ENCODE peak calls at places on chromosomes 16 and 17, in six cellular contexts. G is kidney, I is heart right ventricle, S is lower lobe of right lung, D is lung, V is AG09309. P is an unnamed sample.

GRCh38 chr16:66894948-66895696 is 14.8 kb downstream of the PDP2 start:
- DNase-seq in D (peak), S (peak), V (no peak), G (peak), I (peak), P (no peak)

GRCh38 chr17:82429824-82430223 is 11.4 kb upstream of the OGFOD3 start:
- DNase-seq in S (no peak), V (no peak), D (no peak), I (no peak), G (peak), P (no peak)

GRCh38 chr17:17712268-17712924 is 31.1 kb downstream of the RAI1 start:
- DNase-seq in D (no peak), S (no peak), I (no peak), V (peak), G (no peak), P (no peak)

GRCh38 chr17:38536661-38537060 is 69.1 kb downstream of the SRCIN1 start:
- DNase-seq in S (no peak), G (no peak), V (no peak), I (no peak), D (no peak), P (no peak)

GRCh38 chr16:89383095-89384003 is 107.0 kb downstream of the ANKRD11 start:
- DNase-seq in D (peak), V (no peak), G (peak), S (peak), I (no peak), P (no peak)

GRCh38 chr16:78045865-78046581 is 23.7 kb downstream of the CLEC3A start:
- DNase-seq in S (peak), V (no peak), G (peak), I (peak), D (peak), P (no peak)

GRCh38 chr17:41492771-41493170 is 3.1 kb upstream of the KRT36 start:
- DNase-seq in S (no peak), D (no peak), I (peak), G (no peak), V (no peak), P (no peak)

GRCh38 chr17:7634384-7634783 is 4.4 kb downstream of the SHBG start:
- DNase-seq in D (no peak), S (no peak), I (peak), G (peak), V (no peak), P (peak)

GRCh38 chr17:50240876-50241275 is 33.4 kb upstream of the TMEM92 start:
- DNase-seq in S (no peak), V (no peak), G (no peak), I (no peak), D (no peak), P (no peak)

GRCh38 chr17:538096-538973 is 176.3 kb downstream of the VPS53 start:
- DNase-seq in V (peak), D (no peak), I (no peak), S (no peak), G (no peak), P (no peak)

GRCh38 chr17:13114601-13115024 is 96.8 kb upstream of the ELAC2 start:
- DNase-seq in V (peak), S (no peak), G (no peak), I (peak), D (no peak), P (peak)

GRCh38 chr17:19958023-19958422 is 19.6 kb downstream of the AKAP10 start:
- DNase-seq in D (no peak), V (peak), G (no peak), S (no peak), I (no peak), P (no peak)

GRCh38 chr17:49193513-49194296 is 16.7 kb downstream of the GNGT2 start:
- DNase-seq in G (peak), V (no peak), I (peak), D (peak), S (peak), P (peak)

GRCh38 chr17:21174186-21174585 is 39.8 kb downstream of the TMEM11 start:
- DNase-seq in G (no peak), I (no peak), S (no peak), D (peak), V (no peak), P (no peak)

GRCh38 chr17:82940226-82941020 is 100.6 kb upstream of the ZNF750 start:
- DNase-seq in S (peak), D (no peak), G (peak), I (peak), V (no peak), P (no peak)

GRCh38 chr17:78318843-78319242 is 41.0 kb downstream of the SOCS3 start:
- DNase-seq in I (no peak), S (no peak), G (no peak), D (no peak), V (no peak), P (no peak)

GRCh38 chr16:57185446-57185944 is 344 bp downstream of the PSME3IP1 start:
- DNase-seq in G (peak), V (no peak), I (peak), D (peak), S (peak), P (no peak)

GRCh38 chr17:6913608-6914443 is 82.0 kb upstream of the ALOX12 start:
- DNase-seq in D (peak), I (peak), V (no peak), G (peak), S (peak), P (peak)

GRCh38 chr17:61878984-61879612 is 15.8 kb upstream of the BRIP1 start:
- DNase-seq in S (no peak), V (no peak), D (no peak), G (no peak), I (no peak), P (no peak)

GRCh38 chr17:74713199-74713755 is 554 bp upstream of the CD300LF start:
- DNase-seq in D (no peak), I (no peak), S (no peak), G (peak), V (no peak), P (no peak)

GRCh38 chr16:11190585-11191565 is 65.1 kb downstream of the SOCS1 start:
- DNase-seq in D (no peak), V (no peak), S (no peak), I (no peak), G (no peak), P (no peak)

GRCh38 chr16:86381491-86381890 is 128.8 kb upstream of the FOXF1 start:
- DNase-seq in G (no peak), I (no peak), V (no peak), S (no peak), D (no peak), P (no peak)

DNA sequence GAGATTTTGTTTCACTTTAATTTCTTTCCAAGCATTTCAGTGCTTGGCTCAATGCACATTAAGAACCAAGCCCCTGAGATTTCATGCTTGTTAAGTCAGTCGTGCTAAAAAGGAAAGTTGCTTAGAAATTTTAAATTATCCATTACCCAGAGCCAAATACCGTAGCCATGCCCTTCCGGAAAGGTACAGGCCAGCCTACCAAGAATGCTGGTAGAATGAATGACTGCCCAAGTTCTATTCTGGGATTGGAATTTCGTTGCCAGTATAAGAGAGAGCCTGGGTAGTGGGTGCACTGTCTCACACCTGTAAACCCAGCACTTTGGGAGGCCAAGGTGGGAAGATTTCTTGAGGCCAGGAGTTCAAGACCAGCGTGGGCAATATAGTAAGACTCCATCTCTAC is 194.0 kb downstream of the KATNIP start:
- DNase-seq in G (no peak), D (no peak), S (no peak), V (no peak), I (no peak), P (no peak)
- TF ChIP-seq CTCF in G (no peak), D (no peak), S (no peak), V (no peak), I (no peak), P (no peak)

GRCh38 chr17:28346746-28347246 is 10.5 kb downstream of the POLDIP2 start:
- DNase-seq in S (no peak), I (no peak), D (no peak), G (no peak), V (no peak), P (no peak)
- TF ChIP-seq CTCF in S (peak), I (no peak), D (no peak), G (peak), V (peak), P (peak)

GRCh38 chr17:28675980-28676379 is 14.0 kb downstream of the SUPT6H start:
- DNase-seq in G (no peak), I (no peak), S (no peak), D (no peak), V (no peak), P (no peak)
- TF ChIP-seq CTCF in G (peak), I (no peak), S (no peak), D (no peak), V (peak), P (peak)

GRCh38 chr16:46687486-46687885 is 1.5 kb downstream of the VPS35 start:
- DNase-seq in G (no peak), D (no peak), S (no peak), I (no peak), V (no peak), P (no peak)

GRCh38 chr16:46689492-46690280 is at the start of gene ORC6:
- DNase-seq in G (peak), I (peak), D (peak), S (peak), V (peak), P (peak)

GRCh38 chr16:46688657-46689491 is at the start of gene VPS35:
- DNase-seq in S (peak), G (peak), V (peak), D (peak), I (peak), P (peak)

GRCh38 chr16:46686815-46687473 is 2.0 kb downstream of the VPS35 start:
- DNase-seq in S (no peak), V (no peak), D (no peak), G (no peak), I (no peak), P (no peak)

GRCh38 chr16:46688101-46688656 is 799 bp downstream of the VPS35 start:
- DNase-seq in D (peak), G (no peak), V (no peak), I (no peak), S (peak), P (no peak)
- TF ChIP-seq CTCF in D (no peak), G (no peak), V (no peak), I (no peak), S (no peak), P (peak)

GRCh38 chr16:84080813-84081212 is 35.9 kb downstream of the MBTPS1 start:
- DNase-seq in D (no peak), V (no peak), S (no peak), G (no peak), I (no peak), P (no peak)
- TF ChIP-seq CTCF in D (no peak), V (no peak), S (no peak), G (no peak), I (no peak), P (no peak)

DNA sequence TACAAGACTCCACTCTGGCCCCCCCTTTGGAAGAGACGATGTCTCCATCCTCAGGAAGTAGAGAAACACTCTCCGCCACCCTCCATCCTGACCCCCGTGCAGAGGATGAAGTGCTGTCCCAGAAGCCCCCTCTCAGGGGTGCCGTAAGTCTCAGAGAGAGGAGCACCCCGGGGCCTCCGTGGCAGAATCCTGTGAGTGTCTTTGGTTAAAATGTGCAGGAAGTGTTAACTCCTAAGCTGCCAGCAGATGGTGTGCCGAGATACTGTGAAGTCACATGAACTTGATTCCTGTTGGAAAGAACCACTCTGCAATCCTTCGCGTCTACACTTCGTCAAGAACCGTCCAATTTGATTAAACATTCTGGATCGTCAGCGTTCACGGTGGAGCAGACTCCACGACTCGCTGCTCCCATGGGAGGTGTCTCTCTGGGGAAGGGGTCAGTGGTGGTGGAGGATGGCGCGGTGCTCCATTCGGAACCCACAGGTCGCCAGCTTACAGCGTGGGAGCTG is 5.6 kb downstream of the BANP start:
- DNase-seq in S (no peak), D (no peak), V (no peak), I (no peak), G (no peak), P (no peak)
- TF ChIP-seq CTCF in S (no peak), D (no peak), V (no peak), I (no peak), G (no peak), P (peak)

GRCh38 chr17:29117440-29117753 is 62.8 kb downstream of the MYO18A start:
- DNase-seq in V (no peak), I (no peak), S (no peak), D (no peak), G (no peak), P (no peak)
- TF ChIP-seq CTCF in V (no peak), I (peak), S (peak), D (no peak), G (no peak), P (no peak)